ENCODE peak calls at places on chromosomes 16 and 17, in six cellular contexts. N is mammary epithelial cell; M is ascending aorta; D is body of pancreas; E is effector memory CD4-positive, alpha-beta T cell; V is iPS DF 6.9. K is an unnamed sample.

GRCh38 chr17:61579961-61580360 is 11.1 kb downstream of the NACA2 start:
- DNase-seq in N (no peak), M (no peak), D (no peak), E (no peak), V (no peak), K (no peak)

GRCh38 chr16:66612422-66612821 is 7.9 kb downstream of the CMTM3 start:
- DNase-seq in N (no peak), M (no peak), D (peak; percentile 91), E (no peak), V (no peak), K (no peak)

GRCh38 chr16:83392743-83393142 is 415.0 kb upstream of the HSBP1 start:
- DNase-seq in N (no peak), M (peak; percentile 63), D (no peak), E (no peak), V (no peak), K (no peak)

GRCh38 chr17:65553009-65553645 is 8.3 kb downstream of the AXIN2 start:
- DNase-seq in N (no peak), M (no peak), D (no peak), E (no peak), V (no peak), K (no peak)

GRCh38 chr17:38907930-38908675 is 17.3 kb upstream of the LASP1NB start:
- DNase-seq in N (no peak), M (no peak), D (no peak), E (no peak), V (no peak), K (no peak)

GRCh38 chr16:72859581-72859980 is 188.3 kb downstream of the ZFHX3 start:
- DNase-seq in N (no peak), M (no peak), D (no peak), E (no peak), V (no peak), K (no peak)

GRCh38 chr17:77959216-77959925 is 868 bp downstream of the TNRC6C start:
- DNase-seq in N (peak; percentile 19), M (no peak), D (peak; percentile 46), E (no peak), V (no peak), K (no peak)

GRCh38 chr17:82931696-82932060 is 91.9 kb upstream of the ZNF750 start:
- DNase-seq in N (peak; percentile 81), M (peak; percentile 66), D (peak; percentile 56), E (no peak), V (no peak), K (no peak)

GRCh38 chr16:27367463-27368357 is 34.3 kb upstream of the IL21R start:
- DNase-seq in N (peak; percentile 68), M (peak; percentile 87), D (peak; percentile 82), E (peak; percentile 82), V (peak; percentile 25), K (peak; percentile 53)

GRCh38 chr17:31877911-31878702 is 19.1 kb upstream of the COPRS start:
- DNase-seq in N (no peak), M (peak; percentile 65), D (no peak), E (no peak), V (no peak), K (no peak)

GRCh38 chr16:3004319-3004718 is 8.4 kb upstream of the CLDN9 start:
- DNase-seq in N (no peak), M (no peak), D (no peak), E (no peak), V (no peak), K (no peak)

GRCh38 chr17:64384253-64385186 is 6.1 kb downstream of the PECAM1 start:
- DNase-seq in N (peak; percentile 30), M (no peak), D (no peak), E (no peak), V (no peak), K (no peak)

GRCh38 chr16:73215482-73216377 is 167.8 kb upstream of the ZFHX3 start:
- DNase-seq in N (no peak), M (no peak), D (no peak), E (no peak), V (no peak), K (no peak)

GRCh38 chr16:50301626-50302471 is 35.5 kb downstream of the ADCY7 start:
- DNase-seq in N (peak; percentile 53), M (peak; percentile 70), D (no peak), E (no peak), V (no peak), K (no peak)

GRCh38 chr17:37609170-37610040 is at the start of gene SYNRG:
- DNase-seq in N (peak; percentile 95), M (peak; percentile 99), D (peak; percentile 96), E (peak; percentile 93), V (peak; percentile 78), K (peak; percentile 93)

GRCh38 chr16:50394215-50394802 is 25.5 kb upstream of the BRD7 start:
- DNase-seq in N (no peak), M (peak; percentile 16), D (no peak), E (no peak), V (no peak), K (no peak)

GRCh38 chr16:79943738-79944137 is 343.2 kb upstream of the MAF start:
- DNase-seq in N (no peak), M (no peak), D (no peak), E (no peak), V (no peak), K (no peak)

GRCh38 chr17:14360851-14361250 is 60.0 kb downstream of the HS3ST3B1 start:
- DNase-seq in N (no peak), M (no peak), D (no peak), E (no peak), V (no peak), K (no peak)

GRCh38 chr16:84820305-84820684 is 510 bp downstream of the CRISPLD2 start:
- DNase-seq in N (no peak), M (no peak), D (no peak), E (no peak), V (no peak), K (no peak)

GRCh38 chr16:2690852-2691251 is 8.5 kb downstream of the KCTD5 start:
- DNase-seq in N (no peak), M (no peak), D (no peak), E (no peak), V (no peak), K (no peak)

GRCh38 chr16:68403704-68404103 is 44.6 kb downstream of the SMPD3 start:
- DNase-seq in N (no peak), M (no peak), D (no peak), E (no peak), V (no peak), K (no peak)

GRCh38 chr16:89442990-89443726 is 47.2 kb downstream of the ANKRD11 start:
- DNase-seq in N (peak; percentile 88), M (peak; percentile 72), D (peak; percentile 76), E (no peak), V (no peak), K (no peak)

GRCh38 chr16:9103546-9103945 is 12.1 kb downstream of the HAPSTR1 start:
- DNase-seq in N (no peak), M (no peak), D (no peak), E (no peak), V (no peak), K (no peak)

GRCh38 chr17:73320601-73321264 is 8.9 kb upstream of the CDC42EP4 start:
- DNase-seq in N (no peak), M (no peak), D (no peak), E (no peak), V (no peak), K (no peak)

GRCh38 chr17:74351552-74352210 is 10.0 kb downstream of the BTBD17 start:
- DNase-seq in N (no peak), M (no peak), D (no peak), E (no peak), V (no peak), K (no peak)

GRCh38 chr16:23160082-23160481 is 10.8 kb upstream of the USP31 start:
- DNase-seq in N (no peak), M (no peak), D (no peak), E (no peak), V (no peak), K (no peak)

GRCh38 chr16:89115216-89115949 is 21.7 kb downstream of the ACSF3 start:
- DNase-seq in N (peak; percentile 61), M (peak; percentile 85), D (peak; percentile 46), E (peak; percentile 84), V (no peak), K (no peak)

GRCh38 chr17:17929655-17930380 is 42.4 kb downstream of the TOM1L2 start:
- DNase-seq in N (no peak), M (no peak), D (no peak), E (no peak), V (no peak), K (no peak)

GRCh38 chr17:17931159-17931558 is 41.0 kb downstream of the TOM1L2 start:
- DNase-seq in N (no peak), M (no peak), D (no peak), E (no peak), V (no peak), K (no peak)

GRCh38 chr17:17926840-17927449 is 45.3 kb downstream of the TOM1L2 start:
- DNase-seq in N (no peak), M (no peak), D (no peak), E (no peak), V (no peak), K (no peak)

GRCh38 chr17:17930674-17931073 is 41.5 kb downstream of the TOM1L2 start:
- DNase-seq in N (no peak), M (no peak), D (no peak), E (no peak), V (no peak), K (no peak)

GRCh38 chr17:17928422-17929386 is 43.5 kb downstream of the TOM1L2 start:
- DNase-seq in N (no peak), M (no peak), D (no peak), E (no peak), V (no peak), K (no peak)
- H3K27ac ChIP-seq in N (no peak overlapping the region), M (peak overlapping the region; percentile 31), D (no peak overlapping the region), E (no peak overlapping the region), V (no peak overlapping the region), K (peak overlapping the region; percentile 39)

GRCh38 chr16:54193656-54194007 is 93.0 kb downstream of the IRX3 start:
- DNase-seq in N (peak; percentile 58), M (peak; percentile 85), D (peak; percentile 75), E (no peak), V (peak; percentile 70), K (peak; percentile 33)
- H3K4me3 ChIP-seq in N (no peak overlapping the region), M (peak overlapping the region; percentile 25), D (no peak overlapping the region), E (no peak overlapping the region), V (peak overlapping the region; percentile 40), K (peak overlapping the region; percentile 69)

DNA sequence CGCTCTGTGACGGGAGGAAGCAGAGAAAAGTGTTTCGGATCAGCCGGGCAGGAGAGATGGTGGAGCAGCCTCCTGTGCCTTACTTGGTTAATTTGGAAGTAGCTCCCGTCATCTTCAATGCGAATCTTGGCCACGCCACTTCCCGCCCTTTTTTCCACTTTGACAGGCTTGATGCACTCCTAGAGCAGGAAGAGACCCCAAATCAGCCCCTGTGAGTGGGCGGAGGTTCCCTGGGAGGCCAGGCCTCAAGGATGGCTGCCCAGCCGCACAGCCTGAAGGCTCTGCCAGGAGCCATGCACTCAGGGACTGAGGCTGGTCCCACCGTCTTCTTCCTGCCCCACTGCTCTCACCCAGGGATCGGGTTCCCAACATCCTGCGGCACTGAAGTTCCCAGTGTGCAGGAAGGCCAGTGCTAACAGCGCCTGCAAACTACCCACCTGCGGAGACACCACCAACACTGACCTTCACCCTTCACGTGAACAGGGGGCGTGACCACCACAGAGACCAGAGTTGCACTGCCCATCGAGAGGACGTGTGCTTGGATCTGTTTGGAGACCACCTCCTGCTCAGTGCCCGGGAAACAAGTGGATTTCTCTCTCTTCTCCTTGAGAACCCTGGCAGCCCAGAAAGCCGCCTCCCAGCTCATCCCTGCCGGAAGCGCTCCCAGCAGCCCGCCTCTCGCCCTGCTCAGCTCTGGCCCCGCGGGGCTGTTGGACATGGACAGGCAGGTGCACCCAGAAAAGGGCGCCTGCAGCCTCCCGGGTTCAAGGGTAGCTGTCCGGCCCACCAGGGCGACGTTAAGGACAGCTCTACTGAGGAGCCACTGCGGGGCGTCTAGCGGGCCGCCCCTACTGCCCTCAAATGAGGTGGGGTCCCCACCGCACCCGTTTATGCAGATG is 988 bp downstream of the CIAO3 start:
- DNase-seq in N (no peak), M (no peak), D (no peak), E (no peak), V (no peak), K (no peak)
- H3K27ac ChIP-seq in N (peak overlapping the region; percentile 62), M (no peak overlapping the region), D (peak overlapping the region; percentile 72), E (peak overlapping the region; percentile 83), V (no peak overlapping the region), K (no peak overlapping the region)

GRCh38 chr17:76540381-76541300 is 797 bp downstream of the PRCD start:
- DNase-seq in N (peak; percentile 92), M (peak; percentile 95), D (peak; percentile 90), E (no peak), V (peak; percentile 96), K (peak; percentile 73)
- H3K4me3 ChIP-seq in N (no peak overlapping the region), M (peak overlapping the region; percentile 49), D (no peak overlapping the region), E (no peak overlapping the region), V (peak overlapping the region; percentile 8), K (peak overlapping the region; percentile 69)